ENCODE peak calls at places on chromosomes 6 and 20, in five cellular contexts. One of them, this sample, is unnamed.

GRCh38 chr6:111874030-111874425 is 776 bp upstream of the FYN start:
- DNase-seq in germinal center: peak; percentile 31
- DNase-seq in ACHN: no peak
- DNase-seq in NCI-H1105: no peak
- DNase-seq in activated naive CD8-positive, alpha-beta T cell treated with anti-CD3 and anti-CD28 coated beads, Interleukin-2, amount 50 U/mL, for 24 hours: peak; percentile 76
- DNase-seq in this sample: no peak

GRCh38 chr20:34637245-34638185 is 39.4 kb downstream of the PIGU start:
- DNase-seq in NCI-H1105: no peak
- DNase-seq in ACHN: no peak
- DNase-seq in activated naive CD8-positive, alpha-beta T cell treated with anti-CD3 and anti-CD28 coated beads, Interleukin-2, amount 50 U/mL, for 24 hours: no peak
- DNase-seq in germinal center: no peak
- DNase-seq in this sample: peak; percentile 90

GRCh38 chr6:84774174-84775158 is 10.1 kb upstream of the TBX18 start:
- DNase-seq in activated naive CD8-positive, alpha-beta T cell treated with anti-CD3 and anti-CD28 coated beads, Interleukin-2, amount 50 U/mL, for 24 hours: peak; percentile 34
- DNase-seq in NCI-H1105: no peak
- DNase-seq in germinal center: peak; percentile 47
- DNase-seq in ACHN: no peak
- DNase-seq in this sample: peak; percentile 53

GRCh38 chr6:71419217-71419953 is 130.8 kb downstream of the OGFRL1 start:
- DNase-seq in activated naive CD8-positive, alpha-beta T cell treated with anti-CD3 and anti-CD28 coated beads, Interleukin-2, amount 50 U/mL, for 24 hours: no peak
- DNase-seq in NCI-H1105: peak; percentile 30
- DNase-seq in ACHN: no peak
- DNase-seq in germinal center: no peak
- DNase-seq in this sample: no peak

GRCh38 chr6:82251942-82252341 is 4.4 kb upstream of the IBTK start:
- DNase-seq in NCI-H1105: peak; percentile 34
- DNase-seq in ACHN: peak; percentile 52
- DNase-seq in germinal center: peak; percentile 32
- DNase-seq in activated naive CD8-positive, alpha-beta T cell treated with anti-CD3 and anti-CD28 coated beads, Interleukin-2, amount 50 U/mL, for 24 hours: no peak
- DNase-seq in this sample: peak; percentile 56

GRCh38 chr6:119350202-119351004 is 842 bp upstream of the MAN1A1 start:
- DNase-seq in NCI-H1105: peak; percentile 21
- DNase-seq in activated naive CD8-positive, alpha-beta T cell treated with anti-CD3 and anti-CD28 coated beads, Interleukin-2, amount 50 U/mL, for 24 hours: peak; percentile 38
- DNase-seq in ACHN: peak; percentile 31
- DNase-seq in germinal center: no peak
- DNase-seq in this sample: peak; percentile 88

GRCh38 chr20:48682529-48683385 is 145.0 kb downstream of the PREX1 start:
- DNase-seq in germinal center: no peak
- DNase-seq in ACHN: no peak
- DNase-seq in NCI-H1105: peak; percentile 98
- DNase-seq in activated naive CD8-positive, alpha-beta T cell treated with anti-CD3 and anti-CD28 coated beads, Interleukin-2, amount 50 U/mL, for 24 hours: no peak
- DNase-seq in this sample: peak; percentile 84

GRCh38 chr6:21836772-21837460 is 243.4 kb downstream of the SOX4 start:
- DNase-seq in ACHN: no peak
- DNase-seq in germinal center: no peak
- DNase-seq in activated naive CD8-positive, alpha-beta T cell treated with anti-CD3 and anti-CD28 coated beads, Interleukin-2, amount 50 U/mL, for 24 hours: no peak
- DNase-seq in NCI-H1105: no peak
- DNase-seq in this sample: no peak

GRCh38 chr20:58374027-58374850 is 14.8 kb upstream of the VAPB start:
- DNase-seq in activated naive CD8-positive, alpha-beta T cell treated with anti-CD3 and anti-CD28 coated beads, Interleukin-2, amount 50 U/mL, for 24 hours: no peak
- DNase-seq in NCI-H1105: no peak
- DNase-seq in germinal center: no peak
- DNase-seq in ACHN: no peak
- DNase-seq in this sample: no peak

GRCh38 chr6:153787341-153787606 is 251.8 kb upstream of the OPRM1 start:
- DNase-seq in NCI-H1105: no peak
- DNase-seq in germinal center: no peak
- DNase-seq in activated naive CD8-positive, alpha-beta T cell treated with anti-CD3 and anti-CD28 coated beads, Interleukin-2, amount 50 U/mL, for 24 hours: no peak
- DNase-seq in ACHN: no peak
- DNase-seq in this sample: peak; percentile 6

GRCh38 chr20:13800728-13801134 is 15.9 kb downstream of the NDUFAF5 start:
- DNase-seq in germinal center: no peak
- DNase-seq in activated naive CD8-positive, alpha-beta T cell treated with anti-CD3 and anti-CD28 coated beads, Interleukin-2, amount 50 U/mL, for 24 hours: no peak
- DNase-seq in NCI-H1105: peak; percentile 97
- DNase-seq in ACHN: peak; percentile 80
- DNase-seq in this sample: peak; percentile 65

GRCh38 chr20:3237958-3238615 is 903 bp downstream of the SLC4A11 start:
- DNase-seq in germinal center: no peak
- DNase-seq in NCI-H1105: no peak
- DNase-seq in activated naive CD8-positive, alpha-beta T cell treated with anti-CD3 and anti-CD28 coated beads, Interleukin-2, amount 50 U/mL, for 24 hours: no peak
- DNase-seq in ACHN: no peak
- DNase-seq in this sample: no peak

GRCh38 chr6:103335412-103335811 is 1524.3 kb downstream of the HACE1 start:
- DNase-seq in activated naive CD8-positive, alpha-beta T cell treated with anti-CD3 and anti-CD28 coated beads, Interleukin-2, amount 50 U/mL, for 24 hours: no peak
- DNase-seq in NCI-H1105: no peak
- DNase-seq in germinal center: no peak
- DNase-seq in ACHN: no peak
- DNase-seq in this sample: no peak

GRCh38 chr20:17767624-17768023 is 67.9 kb downstream of the BANF2 start:
- DNase-seq in ACHN: no peak
- DNase-seq in germinal center: no peak
- DNase-seq in NCI-H1105: no peak
- DNase-seq in activated naive CD8-positive, alpha-beta T cell treated with anti-CD3 and anti-CD28 coated beads, Interleukin-2, amount 50 U/mL, for 24 hours: no peak
- DNase-seq in this sample: no peak

GRCh38 chr6:24334285-24334684 is 23.6 kb downstream of the DCDC2 start:
- DNase-seq in activated naive CD8-positive, alpha-beta T cell treated with anti-CD3 and anti-CD28 coated beads, Interleukin-2, amount 50 U/mL, for 24 hours: no peak
- DNase-seq in germinal center: no peak
- DNase-seq in ACHN: no peak
- DNase-seq in NCI-H1105: no peak
- DNase-seq in this sample: no peak